ENCODE peak calls at places on chromosome 3, in nine cellular contexts. H, Z, U, E, L, P, I, N and V are unnamed samples.

GRCh38 chr3:114128826-114129225 is 50.0 kb downstream of the DRD3 start:
- DNase-seq in H (no peak), Z (peak; percentile 27), U (no peak), E (no peak), L (no peak), P (no peak), I (no peak), N (no peak), V (no peak)

GRCh38 chr3:127425505-127426443 is 137.9 kb upstream of the PRR20G start:
- DNase-seq in H (no peak), Z (no peak), U (no peak), E (no peak), L (no peak), P (no peak), I (no peak), N (no peak), V (no peak)

GRCh38 chr3:195005759-195006555 is 265.0 kb downstream of the XXYLT1 start:
- DNase-seq in H (no peak), Z (no peak), U (no peak), E (no peak), L (no peak), P (no peak), I (no peak), N (no peak), V (no peak)

GRCh38 chr3:149553781-149554451 is 79.4 kb downstream of the TM4SF4 start:
- DNase-seq in H (no peak), Z (peak; percentile 88), U (peak; percentile 93), E (no peak), L (no peak), P (no peak), I (no peak), N (peak; percentile 62), V (no peak)

GRCh38 chr3:18679226-18679625 is 254.1 kb upstream of the SATB1 start:
- DNase-seq in H (no peak), Z (no peak), U (no peak), E (peak; percentile 18), L (no peak), P (no peak), I (no peak), N (no peak), V (no peak)

GRCh38 chr3:119664370-119664769 is 4.0 kb upstream of the POPDC2 start:
- DNase-seq in H (no peak), Z (peak; percentile 46), U (no peak), E (no peak), L (no peak), P (no peak), I (no peak), N (no peak), V (no peak)

GRCh38 chr3:195872097-195872496 is 36.3 kb downstream of the TNK2 start:
- DNase-seq in H (no peak), Z (no peak), U (no peak), E (no peak), L (no peak), P (no peak), I (no peak), N (no peak), V (no peak)

GRCh38 chr3:187031934-187032333 is 101.6 kb downstream of the ST6GAL1 start:
- DNase-seq in H (no peak), Z (no peak), U (no peak), E (no peak), L (no peak), P (no peak), I (no peak), N (no peak), V (no peak)

GRCh38 chr3:74643636-74644035 is 29.2 kb upstream of the CNTN3 start:
- DNase-seq in H (no peak), Z (peak; percentile 84), U (no peak), E (no peak), L (no peak), P (peak; percentile 8), I (no peak), N (no peak), V (no peak)

GRCh38 chr3:8712871-8713360 is 20.7 kb upstream of the CAV3 start:
- DNase-seq in H (peak; percentile 57), Z (no peak), U (peak; percentile 3), E (no peak), L (no peak), P (peak; percentile 26), I (no peak), N (no peak), V (no peak)